ENCODE peak calls at places on chromosomes 5 and 9, in ten cellular contexts. B, O, Y, N, D, U, Z, K, W and G are unnamed samples. For H3K9me3, the result is how much of the 10 kb centered on the place peaks cover.

GRCh38 chr9:136644343-136644592 is 18.4 kb upstream of the EGFL7 start:
- DNase-seq in W (peak), N (no peak), Z (peak), B (peak), Y (no peak), O (peak), K (peak), U (no peak), D (peak), G (no peak)

GRCh38 chr9:30349526-30350513 is 2034.6 kb upstream of the ACO1 start:
- DNase-seq in K (no peak), W (no peak), Y (no peak), N (no peak), U (no peak), D (no peak), O (no peak), B (no peak), Z (no peak), G (no peak)

GRCh38 chr5:75167345-75167744 is 69.3 kb downstream of the ANKRD31 start:
- DNase-seq in Z (no peak), B (no peak), Y (no peak), U (no peak), W (no peak), O (no peak), K (no peak), D (no peak), N (no peak), G (no peak)

GRCh38 chr5:127785098-127785927 is 82.1 kb downstream of the CCDC192 start:
- DNase-seq in U (peak), K (no peak), W (no peak), Z (no peak), B (no peak), N (no peak), O (no peak), Y (no peak), D (peak), G (no peak)

GRCh38 chr5:138748630-138749081 is 4.6 kb upstream of the CTNNA1 start:
- DNase-seq in W (no peak), D (peak), Y (no peak), B (no peak), K (no peak), N (no peak), O (no peak), U (no peak), Z (no peak), G (no peak)

GRCh38 chr5:150245808-150246207 is 43.8 kb downstream of the CAMK2A start:
- DNase-seq in Y (no peak), K (no peak), D (no peak), Z (no peak), B (no peak), U (no peak), N (no peak), W (no peak), O (no peak), G (no peak)

GRCh38 chr9:124348831-124349230 is 66.4 kb downstream of the PSMB7 start:
- DNase-seq in D (no peak), K (no peak), W (no peak), N (no peak), Z (no peak), Y (no peak), U (no peak), O (no peak), B (no peak), G (no peak)

GRCh38 chr5:142971296-142972013 is 201.3 kb downstream of the ARHGAP26 start:
- DNase-seq in K (no peak), N (no peak), Y (no peak), D (no peak), W (no peak), Z (no peak), O (no peak), U (no peak), B (no peak), G (no peak)

GRCh38 chr9:30711591-30711990 is 1672.9 kb upstream of the ACO1 start:
- DNase-seq in U (no peak), Y (no peak), B (no peak), Z (no peak), K (no peak), N (no peak), O (no peak), W (no peak), D (no peak), G (no peak)

GRCh38 chr9:27194401-27195091 is 85.5 kb downstream of the TEK start:
- DNase-seq in U (peak), Z (no peak), D (peak), B (no peak), O (no peak), N (no peak), Y (no peak), K (no peak), W (no peak), G (no peak)

GRCh38 chr9:135925496-135926133 is 18.3 kb upstream of the CAMSAP1 start:
- DNase-seq in W (no peak), Z (no peak), K (no peak), U (no peak), D (peak), O (no peak), Y (no peak), N (no peak), B (no peak), G (no peak)

GRCh38 chr5:32475338-32476097 is 31.0 kb upstream of the ZFR start:
- DNase-seq in Y (no peak), B (no peak), N (no peak), Z (no peak), D (no peak), U (no peak), K (no peak), W (no peak), O (no peak), G (no peak)

GRCh38 chr5:146451411-146451810 is 4.3 kb downstream of the TCERG1 start:
- DNase-seq in B (no peak), U (no peak), N (no peak), O (no peak), K (no peak), W (no peak), Y (no peak), Z (no peak), D (no peak), G (no peak)

GRCh38 chr9:135370411-135371375 is 108.9 kb upstream of the PPP1R26 start:
- DNase-seq in B (no peak), O (no peak), Z (no peak), N (no peak), K (no peak), U (no peak), Y (no peak), W (no peak), D (no peak), G (no peak)

GRCh38 chr9:129322022-129322621 is 144.1 kb upstream of the IER5L start:
- DNase-seq in Z (peak), U (no peak), D (no peak), K (no peak), N (no peak), O (no peak), Y (no peak), B (peak), W (peak), G (no peak)

GRCh38 chr5:8517461-8517860 is 648.5 kb downstream of the MTRR start:
- DNase-seq in Z (no peak), O (no peak), Y (no peak), B (no peak), N (no peak), K (no peak), W (no peak), U (no peak), D (no peak), G (no peak)

GRCh38 chr9:104748359-104749031 is 1.0 kb downstream of the NIPSNAP3A start:
- DNase-seq in N (peak), D (peak), U (no peak), Y (no peak), W (no peak), O (no peak), Z (no peak), B (no peak), K (no peak), G (no peak)

GRCh38 chr5:149630337-149630736 is 49.0 kb downstream of the ARHGEF37 start:
- DNase-seq in B (no peak), K (no peak), Y (no peak), O (no peak), Z (no peak), D (no peak), W (no peak), U (no peak), N (no peak), G (no peak)

GRCh38 chr5:141349917-141350619 is at the start of gene PCDHGB1:
- DNase-seq in D (peak), W (peak), N (peak), B (no peak), Y (no peak), O (no peak), U (no peak), Z (no peak), K (peak), G (no peak)
- H3K9me3 ChIP-seq in D (under half), W (half or more), N (under half), B (under half), Y (under half), O (under half), U (under half), Z (under half), K (under half), G (under half)

GRCh38 chr5:80466669-80467485 is 21.0 kb upstream of the FAM151B start:
- DNase-seq in W (no peak), D (peak), N (no peak), Z (no peak), U (no peak), Y (no peak), B (no peak), O (no peak), K (no peak), G (no peak)
- H3K9me3 ChIP-seq in W (under half), D (under half), N (under half), Z (under half), U (under half), Y (under half), B (under half), O (under half), K (under half), G (under half)

GRCh38 chr5:141411575-141411974 is 1.2 kb upstream of the PCDHGA10 start:
- DNase-seq in W (no peak), K (no peak), Z (no peak), N (no peak), D (no peak), O (no peak), B (no peak), U (peak), Y (no peak), G (no peak)

GRCh38 chr5:141409598-141410306 is 1.9 kb downstream of the PCDHGB6 start:
- DNase-seq in Z (no peak), D (no peak), U (no peak), Y (no peak), B (no peak), W (no peak), O (no peak), N (no peak), K (no peak), G (no peak)

GRCh38 chr5:141412853-141413539 is at the start of gene PCDHGA10:
- DNase-seq in K (peak), W (peak), D (peak), U (peak), B (no peak), O (peak), Y (peak), Z (no peak), N (peak), G (no peak)

GRCh38 chr5:141419074-141419880 is 1.6 kb upstream of the PCDHGA11 start:
- DNase-seq in B (no peak), W (no peak), Y (no peak), O (no peak), D (no peak), U (no peak), K (no peak), N (no peak), Z (no peak), G (no peak)

DNA sequence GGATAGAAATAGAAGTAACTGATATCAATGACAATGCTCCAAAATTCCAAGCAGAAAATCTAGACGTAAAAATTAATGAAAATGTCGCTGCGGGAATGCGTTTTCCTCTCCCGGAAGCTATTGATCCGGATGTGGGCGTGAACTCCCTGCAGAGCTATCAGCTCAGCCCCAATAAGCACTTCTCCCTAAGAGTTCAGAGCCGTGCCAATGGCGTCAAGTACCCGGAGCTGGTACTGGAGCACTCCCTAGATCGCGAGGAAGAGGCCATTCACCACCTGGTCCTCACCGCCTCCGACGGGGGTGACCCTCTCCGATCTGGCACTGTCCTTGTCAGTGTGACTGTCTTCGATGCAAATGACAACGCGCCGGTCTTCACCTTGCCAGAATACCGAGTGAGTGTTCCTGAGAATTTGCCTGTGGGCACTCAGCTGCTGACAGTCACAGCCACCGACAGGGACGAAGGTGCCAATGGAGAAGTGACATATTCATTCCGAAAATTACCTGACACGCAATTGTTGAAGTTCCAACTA is 818 bp downstream of the PCDHGA10 start:
- DNase-seq in W (no peak), D (no peak), K (no peak), Z (no peak), N (no peak), B (no peak), U (no peak), O (no peak), Y (no peak), G (no peak)
- H3K9me3 ChIP-seq in W (half or more), D (under half), K (under half), Z (half or more), N (under half), B (under half), U (under half), O (under half), Y (under half), G (under half)

DNA sequence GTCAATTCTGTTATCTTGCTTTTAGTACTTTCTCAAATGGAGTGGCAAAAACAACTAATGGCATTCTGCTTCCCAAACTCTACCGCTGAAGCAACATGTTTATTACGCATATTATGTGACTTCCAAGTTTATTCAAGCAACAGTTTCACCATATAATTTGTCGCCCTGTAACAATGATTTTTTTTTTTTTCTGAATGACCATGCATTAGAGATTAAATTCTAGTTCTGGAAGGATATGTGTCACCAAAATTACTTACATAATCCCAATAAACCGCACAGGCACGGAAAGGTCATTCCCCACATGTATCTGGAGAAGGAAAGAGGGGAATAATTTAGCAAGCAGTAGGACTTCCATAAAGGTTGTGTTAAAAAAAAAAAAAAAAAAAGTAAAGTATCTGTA is 691.8 kb downstream of the DNAH5 start:
- DNase-seq in Y (no peak), Z (no peak), W (no peak), D (no peak), U (no peak), K (no peak), B (no peak), O (no peak), N (no peak), G (no peak)
- H3K9me3 ChIP-seq in Y (under half), Z (under half), W (under half), D (under half), U (under half), K (under half), B (under half), O (under half), N (under half), G (under half)

DNA sequence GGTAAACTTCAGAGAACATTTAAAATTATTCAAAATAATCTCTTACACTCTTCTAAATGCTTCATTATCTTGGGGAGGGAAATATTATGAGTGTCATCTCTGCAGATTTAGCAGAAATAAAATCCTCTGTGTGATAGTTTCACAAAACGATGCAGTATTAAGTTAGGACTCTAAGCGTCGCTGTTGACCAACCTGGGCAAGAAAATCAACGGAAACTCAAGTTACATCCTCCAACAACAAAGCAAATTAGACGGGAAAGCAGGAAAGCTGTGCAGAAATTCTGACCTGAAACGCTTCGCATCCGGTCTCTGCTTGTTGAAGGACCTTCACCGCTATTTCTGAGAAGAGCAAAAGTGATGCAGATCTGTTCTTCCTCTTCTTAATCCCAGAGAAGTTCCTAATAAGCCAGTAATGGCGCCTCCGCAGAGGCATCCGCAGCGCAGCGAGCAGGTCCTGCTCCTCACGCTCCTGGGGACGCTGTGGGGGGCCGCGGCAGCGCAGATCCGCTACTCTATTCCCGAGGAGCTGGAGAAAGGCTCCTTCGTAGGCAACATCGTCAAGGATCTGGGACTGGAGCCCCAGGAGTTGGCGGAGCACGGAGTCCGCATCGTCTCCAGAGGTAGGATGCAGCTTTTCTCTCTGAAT is at the start of gene PCDHGA6:
- DNase-seq in B (no peak), D (peak), U (no peak), N (peak), K (no peak), W (no peak), Z (no peak), Y (no peak), O (no peak), G (no peak)
- H3K9me3 ChIP-seq in B (under half), D (half or more), U (under half), N (under half), K (under half), W (half or more), Z (half or more), Y (under half), O (under half), G (under half)

GRCh38 chr5:178940569-178941360 is at the start of gene ZNF454:
- DNase-seq in K (peak), W (peak), B (peak), O (no peak), N (no peak), Y (no peak), U (no peak), D (peak), Z (peak), G (no peak)
- H3K9me3 ChIP-seq in K (under half), W (under half), B (under half), O (under half), N (under half), Y (half or more), U (half or more), D (half or more), Z (under half), G (under half)

DNA sequence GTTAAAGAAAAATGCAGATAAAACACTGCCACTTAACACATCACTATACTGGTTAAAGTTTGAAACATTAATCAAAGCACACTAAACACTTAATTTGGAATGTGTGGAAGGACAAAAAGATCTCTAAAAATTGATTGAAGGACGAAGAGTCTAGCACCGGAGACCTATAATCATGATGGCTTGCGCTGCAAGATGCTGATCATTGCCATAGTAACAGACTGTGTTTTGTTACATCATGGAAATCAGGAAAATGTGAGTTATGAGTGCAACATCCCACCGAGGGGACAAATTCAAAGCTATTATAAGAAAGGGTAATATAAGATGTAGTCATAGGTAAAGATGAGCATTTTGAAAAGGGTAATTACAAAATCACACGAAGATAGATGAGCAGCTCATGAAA is 278.7 kb upstream of the CTNND2 start:
- DNase-seq in W (no peak), D (no peak), K (no peak), Y (no peak), Z (no peak), N (no peak), O (no peak), B (no peak), U (no peak), G (no peak)
- H3K9me3 ChIP-seq in W (under half), D (under half), K (under half), Y (under half), Z (under half), N (under half), O (under half), B (under half), U (under half), G (under half)

DNA sequence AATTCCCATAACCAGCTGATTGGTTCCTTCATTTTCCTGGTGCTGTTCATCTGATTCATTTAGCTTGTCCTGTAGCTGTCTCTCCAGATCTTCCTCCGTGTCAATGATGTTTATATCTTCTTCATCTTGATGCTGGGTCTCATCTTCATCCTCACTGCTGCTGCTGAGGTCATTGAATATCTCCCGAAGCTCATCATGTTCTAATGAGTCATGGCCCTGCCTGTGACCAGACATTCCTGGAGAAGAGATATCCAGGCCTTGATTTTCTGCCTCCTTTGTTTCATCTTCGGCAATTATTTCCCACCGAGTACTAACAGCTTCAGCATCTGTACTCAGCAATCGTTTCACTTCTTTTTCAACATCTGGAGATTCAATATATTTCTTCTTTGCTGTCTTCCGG is 1.4 kb downstream of the TAF7 start:
- DNase-seq in Z (no peak), Y (no peak), O (no peak), N (no peak), W (no peak), D (no peak), U (peak), B (no peak), K (no peak), G (no peak)
- H3K9me3 ChIP-seq in Z (under half), Y (under half), O (under half), N (under half), W (half or more), D (under half), U (under half), B (under half), K (under half), G (under half)